ENCODE peak calls at places on chromosomes 4 and X, in six cellular contexts. O is left ventricle myocardium inferior, J is sigmoid colon, L is adrenal gland, B is WERI-Rb-1, S is mammary epithelial cell. G is an unnamed sample.
A peak's percentile ranks its signal among the peaks of the same experiment; 100 is the strongest.

GRCh38 chr4:153748378-153748777 is 11.4 kb downstream of the RNF175 start:
- DNase-seq in L (peak; percentile 72), S (peak; percentile 97), O (no peak), B (no peak), J (no peak), G (no peak)

GRCh38 chrX:20522420-20522819 is 255.7 kb upstream of the RPS6KA3 start:
- DNase-seq in B (no peak), L (no peak), O (no peak), S (no peak), J (no peak), G (no peak)

GRCh38 chrX:114134465-114134864 is 449.4 kb upstream of the HTR2C start:
- DNase-seq in S (peak; percentile 1), B (no peak), O (no peak), J (no peak), L (no peak), G (no peak)

GRCh38 chr4:99430106-99430505 is 5.0 kb downstream of the ADH7 start:
- DNase-seq in B (no peak), S (no peak), J (no peak), O (no peak), L (no peak), G (no peak)

GRCh38 chr4:3246458-3247398 is 2.2 kb upstream of the MSANTD1 start:
- DNase-seq in S (no peak), J (no peak), O (no peak), B (peak; percentile 55), L (no peak), G (no peak)

GRCh38 chrX:52995135-52995973 is 37.0 kb upstream of the FAM156A start:
- DNase-seq in L (peak; percentile 97), S (peak; percentile 91), J (peak; percentile 97), O (peak; percentile 93), B (peak; percentile 94), G (peak; percentile 86)

GRCh38 chr4:8174970-8175369 is 16.4 kb upstream of the ABLIM2 start:
- DNase-seq in L (no peak), B (no peak), S (no peak), O (no peak), J (no peak), G (no peak)

GRCh38 chr4:62644372-62644771 is 1444.2 kb downstream of the ADGRL3 start:
- DNase-seq in L (no peak), B (peak; percentile 26), O (no peak), J (no peak), S (peak; percentile 33), G (peak; percentile 2)

GRCh38 chr4:122423246-122423645 is 33.3 kb downstream of the IL2 start:
- DNase-seq in O (no peak), S (no peak), B (no peak), J (no peak), L (no peak), G (no peak)

GRCh38 chr4:156998500-156999174 is 27.0 kb upstream of the PDGFC start:
- DNase-seq in J (no peak), S (peak; percentile 14), O (no peak), B (no peak), L (no peak), G (no peak)

GRCh38 chr4:182202650-182203049 is 40.6 kb upstream of the TENM3 start:
- DNase-seq in B (no peak), S (no peak), L (no peak), J (no peak), O (no peak), G (no peak)

GRCh38 chr4:8316911-8317351 is 47.4 kb downstream of the HTRA3 start:
- DNase-seq in J (peak; percentile 63), L (peak; percentile 35), B (peak; percentile 7), S (no peak), O (no peak), G (no peak)

GRCh38 chr4:14771091-14771490 is 231.2 kb upstream of the CPEB2 start:
- DNase-seq in L (no peak), S (peak; percentile 61), O (no peak), B (no peak), J (no peak), G (no peak)

GRCh38 chr4:158890294-158890693 is 121.5 kb downstream of the FNIP2 start:
- DNase-seq in S (no peak), O (no peak), J (no peak), L (no peak), B (no peak), G (no peak)

GRCh38 chrX:140477987-140478386 is 26.9 kb downstream of the SOX3 start:
- DNase-seq in J (no peak), O (no peak), S (no peak), B (no peak), L (no peak), G (peak; percentile 32)

GRCh38 chrX:22950278-22951266 is 49.2 kb upstream of the DDX53 start:
- DNase-seq in S (peak; percentile 71), B (no peak), O (no peak), L (peak; percentile 76), J (no peak), G (no peak)

GRCh38 chrX:86133761-86134160 is 14.5 kb upstream of the DACH2 start:
- DNase-seq in L (no peak), B (no peak), S (no peak), J (no peak), O (no peak), G (peak; percentile 11)

GRCh38 chrX:84729809-84730208 is 227.6 kb upstream of the HDX start:
- DNase-seq in S (peak; percentile 25), B (peak; percentile 13), J (peak; percentile 63), O (no peak), L (peak; percentile 49), G (peak; percentile 9)

GRCh38 chr4:82885410-82885809 is 5.5 kb downstream of the SEC31A start:
- DNase-seq in B (no peak), L (no peak), S (no peak), J (no peak), O (no peak), G (no peak)

GRCh38 chr4:82890913-82891727 is at the start of gene SEC31A:
- DNase-seq in O (peak; percentile 96), S (peak; percentile 95), B (peak; percentile 97), J (peak; percentile 97), L (peak; percentile 97), G (peak; percentile 93)

GRCh38 chr4:82890602-82890912 is 396 bp downstream of the SEC31A start:
- DNase-seq in S (no peak), O (no peak), L (no peak), J (no peak), B (no peak), G (no peak)

GRCh38 chr4:82889287-82889686 is 1.7 kb downstream of the SEC31A start:
- DNase-seq in S (no peak), B (no peak), J (no peak), L (no peak), O (no peak), G (no peak)

DNA sequence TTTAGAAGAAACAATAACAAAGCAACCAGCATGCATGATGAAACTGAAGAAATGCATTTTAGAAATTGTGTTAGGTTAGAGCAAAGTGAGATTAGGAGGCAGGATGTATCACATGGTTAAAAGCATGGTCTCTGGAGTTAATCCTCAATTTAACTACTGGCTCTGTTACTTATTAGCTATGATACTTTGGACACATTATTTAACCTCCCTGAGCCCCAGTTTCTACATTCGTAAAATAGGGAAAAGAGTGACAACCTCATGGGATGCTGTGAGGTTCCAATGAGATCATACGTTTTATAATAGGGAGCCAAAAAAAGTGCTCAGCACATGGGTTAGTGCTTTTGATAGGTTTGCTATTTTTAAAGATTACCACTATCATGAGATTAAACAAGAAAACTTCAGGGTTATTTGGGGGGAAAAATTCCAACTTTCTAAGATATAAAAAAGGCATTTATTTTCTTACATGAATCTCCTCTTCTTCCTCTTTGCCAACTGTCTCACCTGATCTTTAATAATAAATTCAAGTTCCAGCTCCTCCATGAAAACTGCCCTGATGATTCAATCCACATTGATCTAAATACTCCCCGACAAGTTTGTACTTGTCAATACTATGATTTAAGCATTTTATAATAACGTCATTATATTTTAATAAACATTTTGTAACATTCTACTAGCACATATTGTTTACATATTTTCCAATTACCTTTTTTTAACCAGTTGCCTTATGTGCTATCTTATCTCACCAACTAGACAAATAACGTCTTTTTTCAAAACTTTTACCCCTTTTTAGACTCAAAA is 4.6 kb downstream of the SEC31A start:
- DNase-seq in J (no peak), S (peak; percentile 66), L (no peak), B (no peak), O (no peak), G (no peak)
- H3K4me3 ChIP-seq in J (no peak overlapping the region), S (peak overlapping the region; percentile 13), L (no peak overlapping the region), B (no peak overlapping the region), O (peak overlapping the region; percentile 4), G (no peak overlapping the region)

DNA sequence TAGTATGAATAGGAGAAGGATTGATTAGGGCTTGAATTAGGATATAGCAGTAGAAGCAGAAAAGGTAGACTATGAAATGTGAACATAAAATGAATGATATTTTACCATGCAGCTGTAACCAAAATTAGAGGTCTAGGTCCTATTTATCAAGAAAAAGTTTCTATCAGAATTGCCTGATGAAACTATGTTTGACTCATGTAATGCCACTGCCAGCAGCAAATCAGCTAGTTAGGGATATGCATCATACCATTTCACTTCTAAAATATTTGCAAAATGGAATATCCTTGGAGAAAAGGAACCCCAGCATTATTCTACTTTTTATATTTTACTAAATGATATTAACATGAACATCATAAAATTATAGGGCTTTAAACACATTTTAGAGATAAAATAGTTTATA is 188.4 kb downstream of the WDFY3 start:
- DNase-seq in B (no peak), S (no peak), L (no peak), J (no peak), O (no peak), G (no peak)
- H3K36me3 ChIP-seq in B (peaks cover 34% of the 10 kb centered on the region), S (peaks cover 15% of the 10 kb centered on the region), L (peaks cover 46% of the 10 kb centered on the region), J (peaks cover 17% of the 10 kb centered on the region), O (peaks cover 96% of the 10 kb centered on the region), G (peaks cover 7% of the 10 kb centered on the region)

DNA sequence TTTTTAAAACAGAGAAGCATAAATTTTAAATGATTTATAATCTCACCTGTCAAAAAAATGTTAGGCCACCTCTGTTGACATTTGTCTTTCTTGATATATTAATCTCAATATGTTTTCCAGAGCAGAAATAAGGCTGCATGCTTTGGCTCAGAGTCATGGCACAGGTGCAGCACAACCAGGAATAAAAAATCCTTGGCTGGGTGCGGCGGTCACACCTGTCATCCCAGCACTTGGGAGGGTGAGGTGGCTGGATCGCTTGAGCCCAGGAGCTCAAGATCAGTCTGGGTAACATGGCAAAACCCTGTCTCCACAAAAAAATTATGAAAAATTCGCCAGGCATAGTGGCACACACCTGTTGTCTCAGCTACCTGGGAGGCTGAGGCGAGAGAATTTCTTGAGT is 18.1 kb downstream of the CPLX1 start:
- DNase-seq in J (no peak), L (no peak), B (no peak), S (no peak), O (no peak), G (no peak)
- H3K27me3 ChIP-seq in J (no peaks in the 10 kb centered on the region), L (no peaks in the 10 kb centered on the region), B (no peaks in the 10 kb centered on the region), S (no peaks in the 10 kb centered on the region), O (peaks cover 59% of the 10 kb centered on the region), G (no peaks in the 10 kb centered on the region)

DNA sequence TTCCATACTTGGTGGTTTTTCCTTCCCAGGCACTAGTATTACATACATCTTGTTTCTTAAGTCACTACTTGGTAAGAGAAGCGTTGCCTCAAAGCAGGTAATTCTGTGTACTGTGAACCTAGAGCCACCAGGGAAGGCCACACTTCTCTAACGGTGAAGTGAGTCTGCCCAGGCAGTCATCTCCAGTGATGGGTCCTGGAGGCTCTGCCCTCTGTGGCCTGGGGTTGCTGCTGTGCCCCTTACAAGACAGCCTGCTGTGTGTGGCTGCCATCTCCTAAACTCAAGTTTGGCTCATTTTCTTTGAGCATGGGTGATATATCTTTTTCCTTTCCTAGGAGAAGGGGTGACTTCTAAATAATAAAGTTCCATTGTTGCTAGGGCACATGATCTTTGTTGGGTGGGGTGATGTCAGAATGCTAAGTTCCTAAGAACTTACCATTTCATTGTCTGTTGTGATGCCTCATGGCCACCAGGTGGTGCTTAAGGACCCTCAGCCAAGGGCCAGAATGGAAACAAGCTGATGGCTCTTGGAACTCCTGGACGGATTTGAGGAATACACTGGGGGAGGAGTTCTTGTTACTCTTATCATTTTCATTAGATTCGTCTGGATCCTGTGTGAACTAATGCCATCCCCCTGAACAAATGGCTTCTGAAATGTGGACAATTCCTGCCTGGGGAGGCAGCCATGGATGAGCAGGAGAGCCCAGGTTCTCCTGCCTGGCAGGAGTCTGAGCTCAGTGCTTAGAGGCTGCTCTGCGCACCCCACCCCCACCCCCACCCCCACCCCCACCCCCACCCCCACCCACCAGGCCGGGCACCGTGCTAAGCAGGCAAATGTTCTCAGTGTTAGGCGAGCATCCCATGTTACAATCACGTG is 41.1 kb upstream of the WDR1 start:
- DNase-seq in S (peak; percentile 71), J (peak; percentile 86), L (peak; percentile 84), O (peak; percentile 33), B (peak; percentile 73), G (peak; percentile 87)
- H3K4me3 ChIP-seq in S (no peak overlapping the region), J (peak overlapping the region; percentile 1), L (no peak overlapping the region), O (no peak overlapping the region), B (no peak overlapping the region), G (no peak overlapping the region)

G was measured in H7.